ENCODE peak calls at places on chromosomes 5 and 9, in six cellular contexts. H, P, W, S, N and C are unnamed samples.

GRCh38 chr9:68530618-68531017 is 10.1 kb downstream of the TMEM252 start:
- DNase-seq in H (no peak), P (no peak), W (peak), S (no peak), N (peak), C (peak)

GRCh38 chr5:178895615-178896571 is at the start of gene ZFP2:
- DNase-seq in H (peak), P (peak), W (peak), S (peak), N (no peak), C (peak)

GRCh38 chr9:86585422-86586143 is 231.4 kb upstream of the TUT7 start:
- DNase-seq in H (no peak), P (no peak), W (no peak), S (no peak), N (no peak), C (no peak)

GRCh38 chr5:172806897-172807672 is 27.0 kb upstream of the ERGIC1 start:
- DNase-seq in H (peak), P (peak), W (peak), S (peak), N (peak), C (peak)

GRCh38 chr9:94827584-94828304 is 101.2 kb downstream of the AOPEP start:
- DNase-seq in H (no peak), P (no peak), W (no peak), S (peak), N (no peak), C (no peak)

GRCh38 chr5:65961644-65962043 is 35.3 kb downstream of the ERBIN start:
- DNase-seq in H (peak), P (no peak), W (no peak), S (no peak), N (no peak), C (no peak)

GRCh38 chr9:91186311-91187101 is 175.2 kb downstream of the AUH start:
- DNase-seq in H (peak), P (no peak), W (no peak), S (peak), N (no peak), C (no peak)

GRCh38 chr5:32501623-32502022 is 57.1 kb upstream of the ZFR start:
- DNase-seq in H (no peak), P (no peak), W (no peak), S (no peak), N (no peak), C (no peak)

GRCh38 chr9:125932012-125932411 is 184.8 kb downstream of the PBX3 start:
- DNase-seq in H (peak), P (no peak), W (no peak), S (no peak), N (no peak), C (no peak)

GRCh38 chr9:33272061-33272460 is 7.2 kb downstream of the CHMP5 start:
- DNase-seq in H (peak), P (no peak), W (no peak), S (no peak), N (no peak), C (no peak)

GRCh38 chr9:378263-378662 is 163.6 kb downstream of the DOCK8 start:
- DNase-seq in H (no peak), P (no peak), W (no peak), S (no peak), N (no peak), C (no peak)

GRCh38 chr9:114225534-114226288 is 70.4 kb downstream of the COL27A1 start:
- DNase-seq in H (peak), P (no peak), W (no peak), S (no peak), N (no peak), C (peak)

GRCh38 chr9:112120471-112120925 is 54.6 kb downstream of the SUSD1 start:
- DNase-seq in H (no peak), P (no peak), W (no peak), S (peak), N (no peak), C (no peak)

GRCh38 chr5:36494756-36495637 is 111.4 kb upstream of the SLC1A3 start:
- DNase-seq in H (peak), P (no peak), W (peak), S (no peak), N (no peak), C (no peak)

GRCh38 chr5:174307031-174307408 is 261.5 kb downstream of the NSG2 start:
- DNase-seq in H (no peak), P (no peak), W (no peak), S (peak), N (no peak), C (peak)

GRCh38 chr9:1726993-1727759 is 288.0 kb upstream of the SMARCA2 start:
- DNase-seq in H (no peak), P (no peak), W (no peak), S (no peak), N (no peak), C (no peak)

GRCh38 chr9:112091805-112092204 is 83.3 kb downstream of the SUSD1 start:
- DNase-seq in H (no peak), P (no peak), W (no peak), S (no peak), N (no peak), C (peak)

GRCh38 chr5:150441813-150442698 is 7.5 kb downstream of the RPS14 start:
- DNase-seq in H (peak), P (no peak), W (peak), S (peak), N (peak), C (no peak)

GRCh38 chr9:82038897-82039296 is 50.3 kb downstream of the SPATA31D1 start:
- DNase-seq in H (no peak), P (no peak), W (no peak), S (no peak), N (no peak), C (no peak)

GRCh38 chr5:29002481-29002880 is 1964.1 kb upstream of the CDH9 start:
- DNase-seq in H (no peak), P (no peak), W (no peak), S (no peak), N (no peak), C (no peak)

GRCh38 chr5:172503925-172504730 is 49.8 kb upstream of the SH3PXD2B start:
- DNase-seq in H (no peak), P (peak), W (peak), S (peak), N (peak), C (no peak)

GRCh38 chr9:105593145-105593544 is 35.2 kb downstream of the FKTN start:
- DNase-seq in H (no peak), P (no peak), W (no peak), S (no peak), N (no peak), C (no peak)

GRCh38 chr5:164998590-164998989 is 1493.2 kb downstream of the MAT2B start:
- DNase-seq in H (no peak), P (no peak), W (no peak), S (no peak), N (no peak), C (no peak)

GRCh38 chr5:32612134-32612888 is 27.0 kb downstream of the SUB1 start:
- DNase-seq in H (no peak), P (no peak), W (no peak), S (no peak), N (no peak), C (no peak)

GRCh38 chr5:71882826-71883744 is 164.0 kb downstream of the CARTPT start:
- DNase-seq in H (peak), P (no peak), W (peak), S (no peak), N (no peak), C (no peak)

GRCh38 chr5:43215073-43215631 is 23.1 kb downstream of the NIM1K start:
- DNase-seq in H (no peak), P (no peak), W (no peak), S (no peak), N (no peak), C (peak)

GRCh38 chr9:27537027-27537435 is 7.4 kb upstream of the MOB3B start:
- DNase-seq in H (no peak), P (no peak), W (no peak), S (no peak), N (peak), C (no peak)

GRCh38 chr5:63456279-63456678 is 506.0 kb downstream of the HTR1A start:
- DNase-seq in H (peak), P (no peak), W (no peak), S (no peak), N (no peak), C (no peak)

GRCh38 chr9:130301483-130302286 is 36.1 kb downstream of the HMCN2 start:
- DNase-seq in H (no peak), P (no peak), W (peak), S (no peak), N (peak), C (no peak)

GRCh38 chr9:79053613-79054012 is 518.2 kb upstream of the TLE4 start:
- DNase-seq in H (peak), P (no peak), W (no peak), S (no peak), N (no peak), C (no peak)

GRCh38 chr5:98656106-98656795 is 117.2 kb upstream of the RGMB start:
- DNase-seq in H (no peak), P (no peak), W (no peak), S (no peak), N (no peak), C (no peak)

GRCh38 chr5:96880402-96881164 is 4.3 kb downstream of the ERAP2 start:
- DNase-seq in H (peak), P (no peak), W (no peak), S (no peak), N (no peak), C (no peak)
- TF ChIP-seq CTCF in H (no peak), P (no peak), W (no peak), S (no peak), N (no peak), C (no peak)

DNA sequence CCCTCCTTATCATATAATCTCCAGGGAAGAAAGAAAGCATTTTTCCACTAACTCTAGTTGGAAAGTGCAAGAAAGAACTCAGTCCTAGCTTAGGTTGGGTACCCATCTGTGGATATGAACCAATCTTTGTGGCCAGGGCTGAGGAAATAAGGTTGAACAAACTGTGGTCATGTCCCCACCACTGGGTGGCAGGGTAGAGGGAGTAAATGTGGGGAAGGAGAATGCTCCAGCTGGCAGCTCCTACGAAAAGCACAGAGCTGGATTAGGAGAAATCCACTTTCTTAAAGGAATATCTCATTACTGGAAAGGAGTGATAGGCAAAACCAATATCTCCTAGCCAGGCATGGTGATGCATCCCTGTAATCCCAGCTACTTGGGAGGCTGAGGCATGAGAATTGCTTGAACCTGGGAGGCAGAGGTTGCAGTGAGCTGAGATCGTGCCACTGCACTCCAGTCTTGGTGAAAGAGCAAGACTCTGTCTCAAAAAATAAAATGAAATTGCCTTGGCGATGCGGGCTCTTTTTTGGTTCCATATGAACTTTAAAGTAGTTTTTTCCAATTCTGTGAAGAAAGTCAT is 175.1 kb downstream of the CCDC192 start:
- DNase-seq in H (peak), P (no peak), W (peak), S (peak), N (peak), C (peak)
- TF ChIP-seq CTCF in H (peak), P (peak), W (peak), S (peak), N (peak), C (peak)

DNA sequence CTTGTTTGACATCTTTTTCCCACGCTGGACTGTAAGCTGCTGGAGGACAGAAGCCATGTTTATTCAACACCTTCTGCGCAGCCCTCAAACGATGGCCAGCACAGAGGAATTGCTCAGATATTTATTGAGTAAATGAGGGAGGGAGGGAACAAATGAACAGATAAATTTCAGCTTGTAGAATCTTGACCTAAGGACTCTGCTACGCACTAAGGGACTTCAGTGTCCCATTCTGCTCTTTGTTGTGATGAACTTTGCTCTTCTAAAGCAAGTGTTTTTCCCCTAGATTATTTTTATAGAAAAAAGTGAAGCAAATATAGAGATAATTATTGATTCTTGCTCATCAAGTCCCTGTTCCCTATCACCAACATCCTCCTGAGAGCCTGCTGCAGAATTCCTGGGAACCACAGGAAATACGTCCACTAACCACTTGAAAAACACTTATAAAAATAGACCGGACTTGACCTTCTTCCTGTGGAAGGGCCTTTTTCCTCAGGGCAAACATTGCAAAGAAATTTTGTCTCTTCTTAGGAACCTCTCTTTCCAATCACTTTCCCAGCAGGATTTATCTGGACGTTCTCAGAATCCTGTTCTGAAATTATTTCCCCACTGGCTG is 54.9 kb downstream of the FGF1 start:
- DNase-seq in H (no peak), P (no peak), W (no peak), S (no peak), N (no peak), C (no peak)
- TF ChIP-seq CTCF in H (no peak), P (no peak), W (no peak), S (no peak), N (no peak), C (no peak)

GRCh38 chr9:134373269-134373668 is 47.0 kb downstream of the RXRA start:
- DNase-seq in H (no peak), P (no peak), W (no peak), S (no peak), N (peak), C (no peak)
- TF ChIP-seq CTCF in H (no peak), P (no peak), W (no peak), S (no peak), N (peak), C (no peak)

DNA sequence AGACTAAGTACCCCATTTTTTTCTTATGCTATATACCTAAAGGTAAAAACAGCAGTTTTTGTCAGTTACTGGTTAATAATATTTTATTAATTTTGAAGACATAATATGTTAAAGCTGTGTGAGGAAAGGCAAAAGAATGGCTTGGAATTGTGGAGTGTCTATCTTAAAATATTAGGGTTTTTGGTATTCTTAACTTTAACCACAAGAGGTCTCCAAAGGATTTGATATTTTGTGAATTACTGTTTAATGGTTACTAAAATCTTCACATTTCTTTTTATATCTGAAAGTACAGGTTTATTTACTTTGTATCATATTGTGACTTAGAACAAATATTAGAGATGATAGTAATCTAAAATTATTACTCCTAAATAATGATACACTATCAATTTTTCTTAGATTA is 32.0 kb upstream of the DHFR start:
- DNase-seq in H (peak), P (no peak), W (no peak), S (no peak), N (no peak), C (no peak)
- TF ChIP-seq CTCF in H (peak), P (peak), W (peak), S (no peak), N (no peak), C (peak)

DNA sequence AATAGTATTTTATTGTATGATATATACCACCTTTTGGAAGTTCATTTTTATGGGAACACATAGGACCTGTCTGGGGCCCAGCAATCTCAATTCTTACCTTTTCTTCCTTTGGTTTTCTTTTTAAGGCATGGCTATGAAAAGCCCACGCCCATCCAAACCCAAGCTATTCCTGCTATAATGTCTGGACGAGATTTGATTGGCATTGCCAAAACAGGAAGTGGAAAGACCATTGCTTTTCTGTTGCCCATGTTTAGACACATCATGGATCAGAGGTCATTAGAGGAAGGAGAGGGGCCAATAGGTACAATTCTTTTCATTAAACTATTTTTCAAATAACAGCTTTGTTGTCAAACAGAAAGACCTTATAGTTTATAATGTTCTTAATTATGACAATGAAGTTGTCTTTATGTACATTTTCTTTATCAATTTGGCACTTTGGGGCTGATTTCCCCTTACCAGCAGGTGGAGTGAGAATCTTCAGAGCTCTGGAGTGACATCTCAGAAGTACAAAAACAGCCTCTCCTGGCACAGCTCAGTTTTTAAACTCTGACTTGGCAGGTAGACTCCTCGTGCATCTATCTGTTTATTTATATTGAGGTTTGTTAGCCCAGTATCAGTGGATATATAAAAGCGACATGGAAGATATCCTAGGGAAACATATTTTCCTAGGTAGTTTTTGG is 25.8 kb downstream of the DDX46 start:
- DNase-seq in H (no peak), P (no peak), W (no peak), S (no peak), N (no peak), C (no peak)
- TF ChIP-seq CTCF in H (peak), P (no peak), W (no peak), S (no peak), N (no peak), C (no peak)

GRCh38 chr9:80097476-80097875 is 525.7 kb downstream of the TLE4 start:
- DNase-seq in H (no peak), P (no peak), W (no peak), S (no peak), N (no peak), C (no peak)

GRCh38 chr9:80090317-80090716 is 518.6 kb downstream of the TLE4 start:
- DNase-seq in H (no peak), P (no peak), W (no peak), S (no peak), N (no peak), C (no peak)

GRCh38 chr9:80091526-80091925 is 519.8 kb downstream of the TLE4 start:
- DNase-seq in H (no peak), P (no peak), W (no peak), S (no peak), N (no peak), C (no peak)

GRCh38 chr9:80093695-80094094 is 521.9 kb downstream of the TLE4 start:
- DNase-seq in H (no peak), P (no peak), W (no peak), S (no peak), N (no peak), C (no peak)

DNA sequence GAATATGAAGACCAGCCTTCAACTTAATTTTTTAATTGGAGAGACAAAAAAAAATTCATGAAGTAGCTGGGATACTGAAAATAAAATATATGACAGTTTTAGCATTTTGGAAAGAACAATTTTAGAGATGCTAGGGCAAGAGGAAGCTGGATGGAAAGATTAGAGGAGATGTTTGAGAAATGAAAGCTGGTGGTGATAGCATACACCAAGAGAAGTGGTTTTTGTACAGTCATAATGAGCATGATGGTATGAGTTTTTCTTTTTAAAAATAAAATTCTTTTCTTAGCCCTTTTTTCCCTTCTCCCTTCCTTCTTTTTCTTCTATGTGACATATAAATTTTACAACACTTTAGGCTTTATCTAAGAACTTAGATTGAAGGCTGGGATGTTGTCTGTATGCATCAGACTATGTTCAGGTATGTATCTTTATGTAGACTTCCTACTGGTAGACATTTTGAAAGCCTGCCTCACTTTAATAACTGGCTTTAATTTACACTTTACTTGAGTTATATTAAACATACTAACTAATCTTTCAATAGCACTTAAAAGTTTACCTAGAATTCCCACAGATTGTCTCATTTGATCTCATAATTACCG is 522.5 kb downstream of the TLE4 start:
- DNase-seq in H (no peak), P (no peak), W (no peak), S (no peak), N (no peak), C (no peak)
- TF ChIP-seq CTCF in H (no peak), P (no peak), W (no peak), S (no peak), N (no peak), C (no peak)